ENCODE peak calls at places on chromosomes 3 and 15, in nine cellular contexts. N is AG04450, M is A549, F is mucosa of descending colon, Q is endothelial cell, K is heart left ventricle, L is GM20000, H is fibroblast of mammary gland, X is brain microvascular endothelial cell. E is an unnamed sample.

GRCh38 chr15:80693682-80694623 is 1.2 kb upstream of the ABHD17C start:
- DNase-seq in N (no peak), M (peak; percentile 32), F (no peak), Q (no peak), K (peak; percentile 8), L (peak; percentile 40), H (peak; percentile 16), X (no peak), E (no peak)

GRCh38 chr3:183486472-183486871 is 58.1 kb upstream of the MCF2L2 start:
- DNase-seq in N (no peak), M (no peak), F (no peak), Q (no peak), K (no peak), L (no peak), H (no peak), X (no peak), E (no peak)

GRCh38 chr3:46076606-46077005 is 49.3 kb upstream of the XCR1 start:
- DNase-seq in N (no peak), M (no peak), F (no peak), Q (no peak), K (no peak), L (no peak), H (peak; percentile 34), X (no peak), E (no peak)

GRCh38 chr3:30919600-30919999 is 25.1 kb upstream of the GADL1 start:
- DNase-seq in N (no peak), M (no peak), F (no peak), Q (no peak), K (no peak), L (no peak), H (no peak), X (no peak), E (no peak)

GRCh38 chr3:38644016-38644661 is 5.3 kb downstream of the SCN5A start:
- DNase-seq in N (no peak), M (no peak), F (no peak), Q (no peak), K (no peak), L (no peak), H (no peak), X (no peak), E (no peak)

GRCh38 chr15:59553879-59554735 is 57.5 kb upstream of the GCNT3 start:
- DNase-seq in N (no peak), M (peak; percentile 57), F (no peak), Q (peak; percentile 19), K (no peak), L (no peak), H (peak; percentile 26), X (peak; percentile 74), E (no peak)

GRCh38 chr15:92930776-92931175 is 30.7 kb downstream of the CHD2 start:
- DNase-seq in N (peak; percentile 71), M (no peak), F (no peak), Q (no peak), K (no peak), L (no peak), H (peak; percentile 80), X (peak; percentile 70), E (no peak)

GRCh38 chr15:67931861-67932260 is 92.0 kb upstream of the RNU6-1 start:
- DNase-seq in N (no peak), M (no peak), F (no peak), Q (no peak), K (no peak), L (no peak), H (peak; percentile 34), X (no peak), E (no peak)

GRCh38 chr15:90471769-90472168 is 58.0 kb upstream of the CRTC3 start:
- DNase-seq in N (no peak), M (no peak), F (no peak), Q (no peak), K (no peak), L (no peak), H (no peak), X (no peak), E (no peak)

GRCh38 chr3:134028486-134029255 is 1.1 kb downstream of the SLCO2A1 start:
- DNase-seq in N (no peak), M (no peak), F (no peak), Q (no peak), K (no peak), L (no peak), H (no peak), X (no peak), E (no peak)

GRCh38 chr3:185335799-185336198 is 27.1 kb upstream of the MAP3K13 start:
- DNase-seq in N (no peak), M (peak; percentile 54), F (no peak), Q (no peak), K (no peak), L (no peak), H (peak; percentile 41), X (peak; percentile 61), E (no peak)

GRCh38 chr15:28023933-28024888 is 74.9 kb downstream of the OCA2 start:
- DNase-seq in N (no peak), M (no peak), F (no peak), Q (no peak), K (no peak), L (peak; percentile 7), H (no peak), X (no peak), E (no peak)

GRCh38 chr3:136882575-136882974 is 20.6 kb downstream of the NCK1 start:
- DNase-seq in N (no peak), M (no peak), F (no peak), Q (no peak), K (no peak), L (no peak), H (no peak), X (no peak), E (no peak)

GRCh38 chr15:82183121-82184031 is 79.2 kb downstream of the EFL1 start:
- DNase-seq in N (peak; percentile 65), M (no peak), F (no peak), Q (no peak), K (no peak), L (no peak), H (peak; percentile 90), X (peak; percentile 74), E (no peak)

DNA sequence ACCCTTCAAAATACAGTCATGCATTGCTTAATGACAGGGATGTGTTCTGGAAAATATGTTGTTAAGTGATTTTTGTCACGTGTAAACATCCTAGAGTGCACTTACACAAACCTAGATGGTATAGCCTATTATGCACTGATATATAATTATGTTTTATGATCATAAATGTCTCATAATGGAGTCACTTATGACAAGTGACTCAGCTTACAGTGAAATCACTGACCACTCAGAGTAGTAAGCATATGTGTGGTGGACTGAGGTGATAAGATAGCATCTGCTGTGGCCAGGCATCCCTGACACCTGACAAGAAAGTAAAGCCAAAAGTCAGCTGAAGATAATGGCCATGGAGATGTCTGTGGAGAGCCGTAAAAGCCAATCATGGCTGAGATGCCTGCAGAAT is 5.4 kb downstream of the ACAD11 start:
- DNase-seq in N (no peak), M (no peak), F (no peak), Q (no peak), K (no peak), L (no peak), H (peak; percentile 19), X (no peak), E (no peak)
- TF ChIP-seq CTCF in N (no peak), M (no peak), F (no peak), Q (no peak), K (no peak), L (no peak), H (no peak), X (no peak), E (no peak)

DNA sequence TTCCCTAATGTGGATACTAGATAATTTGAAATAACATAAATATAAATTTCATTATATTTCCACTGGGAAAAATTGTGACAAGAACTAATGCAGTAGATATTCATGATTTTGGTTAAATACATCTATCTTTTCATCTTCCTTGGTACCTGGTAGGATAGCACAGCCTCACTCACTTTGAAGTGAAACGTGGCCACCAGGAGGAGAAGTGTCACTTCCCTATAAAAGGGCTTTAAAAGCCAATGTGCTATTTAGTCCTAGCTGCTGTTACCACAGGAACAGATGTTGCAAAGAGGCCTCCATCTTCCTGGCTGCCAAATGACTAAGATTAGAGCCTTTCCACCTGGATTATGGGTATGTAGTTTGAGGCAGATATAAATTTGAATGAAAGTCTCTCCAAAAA is 140.0 kb downstream of the PLOD2 start:
- DNase-seq in N (no peak), M (no peak), F (no peak), Q (no peak), K (no peak), L (no peak), H (peak; percentile 5), X (no peak), E (no peak)
- TF ChIP-seq CTCF in N (peak; percentile 15), M (no peak), F (no peak), Q (no peak), K (no peak), L (no peak), H (no peak), X (peak; percentile 25), E (no peak)

GRCh38 chr3:103992469-103992868 is 1374.2 kb upstream of the ALCAM start:
- DNase-seq in N (no peak), M (no peak), F (no peak), Q (no peak), K (no peak), L (no peak), H (no peak), X (no peak), E (no peak)
- TF ChIP-seq CTCF in N (no peak), M (no peak), F (no peak), Q (no peak), K (no peak), L (no peak), H (no peak), X (peak; percentile 19), E (no peak)

DNA sequence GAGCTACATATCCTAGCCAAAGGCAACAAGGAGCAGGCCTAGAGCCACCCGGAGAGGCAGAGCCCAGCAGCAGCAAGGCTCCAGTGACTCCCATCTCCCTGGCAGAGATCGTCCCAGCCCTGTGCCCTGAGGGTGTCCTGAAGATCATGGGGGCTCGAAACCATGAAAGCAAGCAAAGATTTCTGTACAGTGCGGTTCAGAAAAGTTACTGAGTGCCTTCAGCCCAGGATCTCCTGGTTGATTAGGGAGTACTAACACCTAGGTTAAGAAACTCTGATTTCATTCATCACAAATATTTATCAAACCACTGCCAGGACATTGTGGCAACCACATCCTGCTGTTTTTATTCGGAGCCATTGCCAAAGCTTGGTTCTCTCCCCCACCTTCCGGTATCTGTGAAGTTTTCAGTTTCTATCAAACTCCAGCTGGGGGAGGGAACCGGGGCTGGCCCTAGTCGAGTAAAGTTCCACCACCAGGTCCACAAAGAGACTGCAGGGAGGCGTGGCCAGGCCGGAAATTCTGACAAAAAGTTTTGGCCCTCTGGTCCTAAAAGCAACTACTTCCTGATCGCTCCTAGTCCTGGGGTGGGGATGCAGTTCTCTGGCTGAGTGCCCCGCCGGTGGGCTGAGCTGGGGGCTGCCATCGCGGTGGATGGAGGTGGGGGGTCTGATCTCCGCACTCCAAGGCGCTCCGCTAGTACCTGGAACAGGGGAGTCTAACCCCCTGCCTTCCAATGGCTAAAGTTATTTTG is 1.2 kb downstream of the RAB43 start:
- DNase-seq in N (peak; percentile 55), M (peak; percentile 89), F (peak; percentile 96), Q (peak; percentile 74), K (peak; percentile 90), L (peak; percentile 95), H (peak; percentile 88), X (peak; percentile 87), E (peak; percentile 92)
- TF ChIP-seq CTCF in N (peak; percentile 29), M (no peak), F (peak; percentile 9), Q (peak; percentile 22), K (no peak), L (no peak), H (peak; percentile 23), X (peak; percentile 50), E (no peak)

E was measured in CD14-positive monocyte.